ENCODE peak calls at places on chromosomes 12 and 14, in five cellular contexts. C is stimulated activated naive B cell treated with anti-CD40 and anti-IgM and Interleukin-4, amounts not matched to agents 10 μg/mL and 1 μg/mL and 100 μg/mL, for 72 hours; B is stimulated activated CD8-positive, alpha-beta memory T cell treated with anti-CD3 and anti-CD28 coated beads, Interleukin-15, amount 100 ng/mL, for 1 hour; I is SW 1271; X is transverse colon. V is an unnamed sample.
A peak's percentile ranks its signal among the peaks of the same experiment; 100 is the strongest.

GRCh38 chr12:116962197-116962596 is 51.4 kb downstream of the FBXW8 start:
- DNase-seq in C (no peak), B (no peak), I (no peak), X (no peak), V (no peak)

GRCh38 chr12:47868552-47869031 is 36.2 kb downstream of the VDR start:
- DNase-seq in C (peak; percentile 68), B (no peak), I (no peak), X (peak; percentile 48), V (no peak)

GRCh38 chr14:52025952-52026510 is 36.7 kb downstream of the RTRAF start:
- DNase-seq in C (no peak), B (no peak), I (no peak), X (no peak), V (no peak)

GRCh38 chr12:124915249-124916236 is 1.1 kb upstream of the UBC start:
- DNase-seq in C (no peak), B (no peak), I (no peak), X (peak; percentile 73), V (no peak)

GRCh38 chr12:108804361-108804949 is 52.9 kb downstream of the SSH1 start:
- DNase-seq in C (no peak), B (no peak), I (no peak), X (peak; percentile 49), V (no peak)

GRCh38 chr14:104096751-104097700 is 11.5 kb downstream of the ASPG start:
- DNase-seq in C (no peak), B (no peak), I (no peak), X (peak; percentile 12), V (no peak)

GRCh38 chr12:66735275-66735674 is 56.4 kb upstream of the GRIP1 start:
- DNase-seq in C (no peak), B (no peak), I (no peak), X (no peak), V (no peak)

GRCh38 chr14:102644523-102644922 is 52.1 kb downstream of the RCOR1 start:
- DNase-seq in C (no peak), B (no peak), I (no peak), X (no peak), V (no peak)

GRCh38 chr12:119354187-119354586 is 19.7 kb downstream of the CCDC60 start:
- DNase-seq in C (no peak), B (no peak), I (no peak), X (no peak), V (no peak)

GRCh38 chr12:48865441-48866290 is at the start of gene RND1:
- DNase-seq in C (peak; percentile 87), B (peak; percentile 58), I (no peak), X (peak; percentile 93), V (peak; percentile 97)

GRCh38 chr14:22184157-22185025 is 404.6 kb downstream of the DAD1 start:
- DNase-seq in C (no peak), B (no peak), I (no peak), X (no peak), V (no peak)

GRCh38 chr14:99524804-99525698 is 43.8 kb downstream of the CCNK start:
- DNase-seq in C (no peak), B (no peak), I (no peak), X (peak; percentile 38), V (no peak)

GRCh38 chr14:33774866-33775519 is 175.9 kb downstream of the EGLN3 start:
- DNase-seq in C (no peak), B (no peak), I (no peak), X (no peak), V (no peak)

GRCh38 chr14:23358042-23358441 is 5.4 kb upstream of the SLC22A17 start:
- DNase-seq in C (no peak), B (no peak), I (no peak), X (no peak), V (no peak)

GRCh38 chr12:53963005-53963404 is 8.3 kb downstream of the HOXC12 start:
- DNase-seq in C (no peak), B (no peak), I (no peak), X (no peak), V (no peak)

GRCh38 chr12:15757553-15758255 is 31.5 kb downstream of the EPS8 start:
- DNase-seq in C (no peak), B (no peak), I (peak; percentile 55), X (no peak), V (no peak)

GRCh38 chr12:53939141-53940108 is 794 bp downstream of the HOXC13 start:
- DNase-seq in C (no peak), B (no peak), I (no peak), X (no peak), V (peak; percentile 18)

GRCh38 chr14:68956728-68957127 is 22.4 kb downstream of the ACTN1 start:
- DNase-seq in C (no peak), B (no peak), I (no peak), X (no peak), V (no peak)

GRCh38 chr14:88879016-88879415 is 54.6 kb downstream of the TTC8 start:
- DNase-seq in C (no peak), B (no peak), I (no peak), X (no peak), V (no peak)

GRCh38 chr14:23829736-23830474 is 123.7 kb upstream of the DHRS4 start:
- DNase-seq in C (no peak), B (no peak), I (peak; percentile 84), X (peak; percentile 43), V (no peak)

GRCh38 chr14:67265131-67265530 is 23.9 kb downstream of the PALS1 start:
- DNase-seq in C (no peak), B (no peak), I (no peak), X (no peak), V (no peak)

GRCh38 chr14:50008562-50009355 is 107.6 kb downstream of the VCPKMT start:
- DNase-seq in C (no peak), B (no peak), I (no peak), X (no peak), V (no peak)

GRCh38 chr12:65886996-65887395 is 62.7 kb downstream of the HMGA2 start:
- DNase-seq in C (no peak), B (no peak), I (no peak), X (no peak), V (no peak)

GRCh38 chr12:110079477-110080400 is 31.4 kb upstream of the C12orf76 start:
- DNase-seq in C (peak; percentile 75), B (peak; percentile 46), I (no peak), X (peak; percentile 63), V (no peak)

GRCh38 chr12:6193853-6194815 is 6.1 kb upstream of the CD9 start:
- DNase-seq in C (no peak), B (no peak), I (no peak), X (peak; percentile 56), V (peak; percentile 80)

GRCh38 chr12:108967869-108968540 is 52.9 kb downstream of the SVOP start:
- DNase-seq in C (no peak), B (no peak), I (no peak), X (no peak), V (no peak)

GRCh38 chr12:48995061-48995879 is 3.9 kb downstream of the DDN start:
- DNase-seq in C (peak; percentile 39), B (no peak), I (peak; percentile 39), X (peak; percentile 85), V (peak; percentile 76)

GRCh38 chr12:6836851-6837250 is 3.9 kb upstream of the GNB3 start:
- DNase-seq in C (no peak), B (no peak), I (no peak), X (no peak), V (no peak)

GRCh38 chr14:64704145-64704742 is at the start of gene PLEKHG3:
- DNase-seq in C (no peak), B (no peak), I (no peak), X (peak; percentile 90), V (peak; percentile 56)

GRCh38 chr14:76964695-76965094 is 63.8 kb downstream of the IRF2BPL start:
- DNase-seq in C (no peak), B (no peak), I (no peak), X (no peak), V (no peak)

GRCh38 chr12:18690653-18691052 is 47.2 kb downstream of the PLCZ1 start:
- DNase-seq in C (no peak), B (no peak), I (no peak), X (no peak), V (peak; percentile 20)

GRCh38 chr14:30610719-30611388 is 11.3 kb upstream of the SCFD1 start:
- DNase-seq in C (no peak), B (no peak), I (no peak), X (peak; percentile 74), V (no peak)

GRCh38 chr12:54378791-54379400 is 5.6 kb downstream of the ZNF385A start:
- DNase-seq in C (no peak), B (no peak), I (no peak), X (peak; percentile 68), V (no peak)

V was measured in NT2/D1.